ENCODE peak calls at places on chromosome 5, in five cellular contexts. G is HCT116, N is IMR-90, Q is pancreas, I is ovary. O is an unnamed sample. For H3K9me3, the result is how much of the 10 kb centered on the place peaks cover.

GRCh38 chr5:146461319-146461718 is 14.2 kb downstream of the TCERG1 start:
- DNase-seq in G (no peak), N (peak), Q (no peak), I (no peak), O (no peak)

GRCh38 chr5:80187691-80188090 is 68.2 kb downstream of the SERINC5 start:
- DNase-seq in G (no peak), N (no peak), Q (no peak), I (no peak), O (no peak)

GRCh38 chr5:174520420-174521396 is 203.7 kb upstream of the MSX2 start:
- DNase-seq in G (peak), N (peak), Q (peak), I (no peak), O (no peak)

GRCh38 chr5:143887302-143887638 is 75.3 kb downstream of the HMHB1 start:
- DNase-seq in G (no peak), N (peak), Q (peak), I (no peak), O (no peak)

GRCh38 chr5:180821538-180821937 is 18.9 kb upstream of the MGAT1 start:
- DNase-seq in G (no peak), N (no peak), Q (no peak), I (no peak), O (no peak)

GRCh38 chr5:1222147-1222546 is 3.0 kb upstream of the SLC6A18 start:
- DNase-seq in G (no peak), N (no peak), Q (no peak), I (no peak), O (no peak)

GRCh38 chr5:124701873-124702272 is 44.6 kb downstream of the ZNF608 start:
- DNase-seq in G (no peak), N (no peak), Q (no peak), I (no peak), O (no peak)

GRCh38 chr5:154401355-154401754 is 44.4 kb upstream of the SAP30L start:
- DNase-seq in G (no peak), N (no peak), Q (no peak), I (no peak), O (no peak)

GRCh38 chr5:60903356-60903755 is 41.5 kb downstream of the ERCC8 start:
- DNase-seq in G (no peak), N (no peak), Q (no peak), I (no peak), O (no peak)

GRCh38 chr5:134515801-134516200 is 9.7 kb upstream of the JADE2 start:
- DNase-seq in G (no peak), N (no peak), Q (no peak), I (no peak), O (no peak)

GRCh38 chr5:74632947-74633356 is 7.6 kb downstream of the ENC1 start:
- DNase-seq in G (peak), N (peak), Q (no peak), I (no peak), O (no peak)

GRCh38 chr5:181184845-181185216 is 20.2 kb downstream of the TRIM7 start:
- DNase-seq in G (no peak), N (no peak), Q (no peak), I (no peak), O (no peak)

GRCh38 chr5:61746836-61747575 is 414.9 kb downstream of the ZSWIM6 start:
- DNase-seq in G (no peak), N (no peak), Q (no peak), I (no peak), O (no peak)

GRCh38 chr5:139711852-139712171 is 63.7 kb downstream of the CXXC5 start:
- DNase-seq in G (no peak), N (no peak), Q (peak), I (no peak), O (no peak)

GRCh38 chr5:119287547-119288073 is 68.2 kb upstream of the TNFAIP8 start:
- DNase-seq in G (no peak), N (peak), Q (no peak), I (no peak), O (peak)

GRCh38 chr5:91419136-91419535 is 36.0 kb upstream of the ARRDC3 start:
- DNase-seq in G (no peak), N (no peak), Q (no peak), I (no peak), O (no peak)

GRCh38 chr5:76114192-76114795 is 31.1 kb downstream of the SV2C start:
- DNase-seq in G (no peak), N (no peak), Q (no peak), I (no peak), O (no peak)

GRCh38 chr5:141960449-141961323 is 2.7 kb upstream of the PCDH12 start:
- DNase-seq in G (peak), N (peak), Q (peak), I (peak), O (peak)

GRCh38 chr5:163496286-163496685 is 9.1 kb upstream of the MAT2B start:
- DNase-seq in G (no peak), N (peak), Q (no peak), I (no peak), O (no peak)

GRCh38 chr5:146052780-146053179 is 52.6 kb downstream of the PLAC8L1 start:
- DNase-seq in G (no peak), N (no peak), Q (no peak), I (no peak), O (no peak)

GRCh38 chr5:16178745-16179372 is 732 bp downstream of the MARCHF11 start:
- DNase-seq in G (no peak), N (peak), Q (peak), I (peak), O (no peak)

GRCh38 chr5:127011961-127012644 is 18.3 kb downstream of the MARCHF3 start:
- DNase-seq in G (no peak), N (peak), Q (no peak), I (no peak), O (no peak)

GRCh38 chr5:94788527-94788926 is 170.1 kb downstream of the SLF1 start:
- DNase-seq in G (no peak), N (no peak), Q (no peak), I (no peak), O (no peak)

GRCh38 chr5:88736494-88736893 is 146.5 kb downstream of the MEF2C start:
- DNase-seq in G (no peak), N (no peak), Q (no peak), I (no peak), O (no peak)

GRCh38 chr5:80988419-80988925 is 28.3 kb downstream of the RASGRF2 start:
- DNase-seq in G (no peak), N (no peak), Q (no peak), I (no peak), O (no peak)

GRCh38 chr5:150245111-150245789 is 44.3 kb downstream of the CAMK2A start:
- DNase-seq in G (no peak), N (peak), Q (no peak), I (peak), O (no peak)

GRCh38 chr5:72226950-72227349 is 93.1 kb downstream of the MRPS27 start:
- DNase-seq in G (no peak), N (no peak), Q (no peak), I (no peak), O (no peak)

GRCh38 chr5:157870837-157871834 is 12.2 kb upstream of the CLINT1 start:
- DNase-seq in G (peak), N (peak), Q (no peak), I (no peak), O (no peak)

GRCh38 chr5:93279292-93279974 is 301.6 kb downstream of the NR2F1-AS1 start:
- DNase-seq in G (no peak), N (peak), Q (no peak), I (no peak), O (no peak)

GRCh38 chr5:134975078-134975715 is 7.5 kb downstream of the CATSPER3 start:
- DNase-seq in G (no peak), N (peak), Q (no peak), I (no peak), O (no peak)

GRCh38 chr5:134846641-134846960 is 833 bp downstream of the C5orf24 start:
- DNase-seq in G (no peak), N (no peak), Q (no peak), I (no peak), O (no peak)

GRCh38 chr5:133820516-133820915 is 147.9 kb downstream of the C5orf15 start:
- DNase-seq in G (no peak), N (no peak), Q (no peak), I (no peak), O (no peak)

GRCh38 chr5:132655821-132656773 is 1.9 kb upstream of the IL13 start:
- DNase-seq in G (no peak), N (no peak), Q (no peak), I (no peak), O (no peak)

GRCh38 chr5:171390883-171391677 is 3.4 kb downstream of the NPM1 start:
- DNase-seq in G (no peak), N (no peak), Q (no peak), I (no peak), O (no peak)

GRCh38 chr5:107869459-107870115 is 198.8 kb upstream of the EFNA5 start:
- DNase-seq in G (peak), N (peak), Q (no peak), I (no peak), O (no peak)

GRCh38 chr5:43615445-43616184 is 12.6 kb downstream of the NNT start:
- DNase-seq in G (no peak), N (no peak), Q (no peak), I (no peak), O (no peak)

DNA sequence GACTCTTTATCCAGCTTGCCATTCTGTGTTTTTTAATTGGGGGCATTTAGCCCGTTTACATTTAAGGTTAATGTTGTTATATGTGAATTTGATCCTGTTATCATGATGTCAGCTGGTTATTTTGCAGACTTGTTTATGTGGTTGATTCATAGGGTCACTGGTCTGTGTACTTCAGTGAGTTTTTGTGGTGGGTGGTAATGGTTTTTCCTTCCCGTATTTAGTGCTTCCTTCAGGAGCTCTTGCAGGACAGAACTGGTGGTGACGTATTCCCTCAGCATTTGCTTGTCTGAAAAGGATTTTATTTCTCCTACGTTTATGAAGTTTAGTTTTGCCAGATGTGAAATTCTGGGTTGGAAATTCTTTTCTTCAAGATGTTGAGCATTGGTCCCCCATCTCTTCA is 381.1 kb downstream of the MAN2A1 start:
- DNase-seq in G (no peak), N (no peak), Q (no peak), I (no peak), O (no peak)
- H3K9me3 ChIP-seq in G (under half), N (under half), Q (under half), I (under half), O (under half)

DNA sequence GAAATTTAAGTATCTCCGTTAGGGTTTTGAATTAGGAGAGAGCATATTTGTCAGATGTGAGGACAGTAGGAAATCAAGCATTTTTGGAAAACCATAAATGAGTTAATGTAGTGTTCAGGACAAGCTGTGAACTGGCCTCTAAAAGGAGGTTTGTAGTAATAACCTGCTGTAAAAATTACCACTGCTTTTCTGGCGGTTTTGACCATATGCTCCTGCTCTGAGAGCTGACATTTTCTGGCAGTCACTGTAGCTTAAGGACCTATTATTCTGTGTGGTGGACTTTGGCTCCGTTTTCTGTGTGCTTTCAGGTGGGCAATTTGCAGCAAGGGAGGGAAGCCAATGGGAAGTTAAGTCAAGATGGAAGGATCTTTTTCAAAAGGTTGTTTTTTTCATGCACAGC is 111.1 kb downstream of the SGCD start:
- DNase-seq in G (no peak), N (no peak), Q (no peak), I (no peak), O (no peak)
- H3K9me3 ChIP-seq in G (under half), N (under half), Q (under half), I (under half), O (under half)

DNA sequence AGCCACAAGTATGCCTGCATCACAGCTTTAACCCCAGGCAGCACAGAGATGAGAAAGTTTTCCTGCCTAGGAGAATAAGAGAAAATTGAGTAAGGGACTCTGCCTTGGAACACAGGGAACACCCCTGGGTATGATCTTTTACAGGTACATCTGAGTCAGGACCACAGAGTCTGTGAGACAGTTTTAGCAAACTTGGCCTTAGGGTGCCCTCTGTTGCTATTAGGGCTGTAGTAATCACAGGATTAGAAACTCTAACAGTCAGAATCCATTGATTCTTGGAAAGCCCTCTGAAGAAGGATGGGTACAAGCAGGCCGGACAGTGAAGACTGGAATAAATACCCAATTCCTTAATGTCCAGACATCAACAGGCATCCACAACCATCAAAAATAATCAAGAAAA is 989.5 kb upstream of the CDH9 start:
- DNase-seq in G (no peak), N (no peak), Q (no peak), I (no peak), O (no peak)
- H3K9me3 ChIP-seq in G (under half), N (under half), Q (under half), I (under half), O (under half)

DNA sequence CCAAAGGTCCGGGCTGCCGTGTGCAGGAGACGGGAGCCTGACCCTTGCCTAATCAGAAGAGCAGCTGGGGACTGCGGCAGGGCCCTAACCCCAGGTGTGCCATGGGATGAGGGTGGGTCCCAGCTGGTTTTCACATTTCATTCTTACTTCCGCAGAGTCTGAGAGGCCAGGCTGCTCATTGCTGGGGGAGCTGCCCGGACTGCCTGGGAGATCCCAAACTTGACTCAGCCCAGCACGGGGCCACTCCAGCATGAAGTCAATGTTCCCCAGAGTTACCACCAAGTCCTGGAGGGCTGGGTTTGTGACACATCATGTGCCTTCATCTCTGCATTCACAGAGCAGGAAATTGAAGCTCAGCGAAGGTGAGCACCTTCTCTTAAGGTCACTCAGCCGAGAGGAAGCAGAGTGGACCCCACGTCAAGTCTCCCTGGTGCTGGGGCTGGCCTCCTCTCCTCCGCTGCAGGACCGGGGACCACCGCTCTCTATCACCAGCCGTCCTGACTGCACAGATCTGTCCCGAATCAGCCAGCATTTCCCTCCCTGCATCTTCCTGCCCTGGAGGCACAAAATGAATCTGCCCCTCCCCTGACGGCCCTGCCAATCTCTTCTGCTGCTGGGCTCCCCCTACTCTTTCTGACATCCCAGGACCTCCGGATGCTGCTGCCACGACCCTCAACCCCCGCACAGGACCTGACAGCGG is 54.6 kb upstream of the PHYKPL start:
- DNase-seq in G (no peak), N (no peak), Q (no peak), I (no peak), O (no peak)
- H3K9me3 ChIP-seq in G (under half), N (under half), Q (under half), I (under half), O (under half)

DNA sequence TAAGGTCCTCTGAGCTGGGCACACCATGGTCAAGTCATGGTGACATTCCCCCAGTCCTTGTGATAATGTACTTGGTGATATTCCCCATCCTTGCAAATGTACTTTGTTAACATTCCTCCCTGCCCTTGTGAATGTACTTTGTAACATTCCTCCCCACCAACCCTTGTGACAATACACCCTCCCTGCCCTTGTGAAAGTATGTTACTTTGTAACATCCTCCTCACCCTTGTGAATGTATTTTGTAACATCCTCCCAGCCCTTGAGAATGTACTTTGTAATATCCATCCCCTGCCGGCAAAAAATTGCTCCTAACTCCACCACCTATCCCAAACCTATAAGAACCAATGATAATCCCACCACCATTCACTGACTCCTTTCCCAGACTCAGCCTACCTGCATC is 53.3 kb downstream of the RAPGEF6 start:
- DNase-seq in G (no peak), N (no peak), Q (no peak), I (no peak), O (no peak)
- H3K9me3 ChIP-seq in G (under half), N (under half), Q (under half), I (under half), O (under half)

O was measured in T-helper 17 cell.